ENCODE peak calls at places on chromosomes 3 and 15, in five cellular contexts. E is kidney, S is heart right ventricle, H is Peyer's patch, L is tibial nerve. B is an unnamed sample.
A peak's percentile ranks its signal among the peaks of the same experiment; 100 is the strongest.

GRCh38 chr15:31268911-31269784 is 57.5 kb upstream of the KLF13 start:
- DNase-seq in H (no peak), E (peak; percentile 34), L (peak; percentile 3), S (no peak), B (peak; percentile 57)

GRCh38 chr3:49013738-49014660 is 4.4 kb downstream of the DALRD3 start:
- DNase-seq in E (peak; percentile 76), L (no peak), H (peak; percentile 77), S (no peak), B (peak; percentile 76)

GRCh38 chr3:153897025-153897723 is 224.0 kb upstream of the ARHGEF26 start:
- DNase-seq in H (no peak), E (no peak), L (no peak), S (no peak), B (no peak)

GRCh38 chr3:46845397-46845859 is 17.8 kb downstream of the MYL3 start:
- DNase-seq in E (no peak), H (no peak), L (peak; percentile 72), S (peak; percentile 81), B (no peak)

GRCh38 chr15:78626611-78627010 is 5.8 kb upstream of the CHRNA3 start:
- DNase-seq in S (no peak), E (no peak), L (no peak), H (no peak), B (no peak)

GRCh38 chr3:70539908-70540307 is 227.5 kb upstream of the MDFIC2 start:
- DNase-seq in L (no peak), S (no peak), E (no peak), H (no peak), B (no peak)

GRCh38 chr15:61946778-61947177 is 113.5 kb downstream of the VPS13C start:
- DNase-seq in L (no peak), S (no peak), E (no peak), H (no peak), B (no peak)

GRCh38 chr3:160704006-160704405 is 27.0 kb downstream of the ARL14 start:
- DNase-seq in L (no peak), H (no peak), S (no peak), E (no peak), B (no peak)

GRCh38 chr3:141557961-141558706 is 71.3 kb downstream of the RASA2 start:
- DNase-seq in H (no peak), E (no peak), L (no peak), S (no peak), B (no peak)

GRCh38 chr3:159828542-159828943 is 160.1 kb upstream of the IL12A start:
- DNase-seq in E (no peak), H (no peak), L (no peak), S (no peak), B (no peak)

GRCh38 chr15:26102365-26102764 is 239.2 kb upstream of the ATP10A start:
- DNase-seq in S (no peak), L (no peak), E (no peak), H (no peak), B (no peak)

GRCh38 chr3:141455603-141456327 is 31.1 kb upstream of the RASA2 start:
- DNase-seq in E (no peak), L (no peak), H (no peak), S (no peak), B (peak; percentile 44)

GRCh38 chr3:112043621-112044201 is 9.2 kb downstream of the TMPRSS7 start:
- DNase-seq in L (peak; percentile 28), H (no peak), S (no peak), E (no peak), B (no peak)

GRCh38 chr3:190182418-190183043 is 61.8 kb upstream of the P3H2 start:
- DNase-seq in S (no peak), H (no peak), L (no peak), E (no peak), B (no peak)

GRCh38 chr15:22786868-22787698 is 639 bp downstream of the NIPA1 start:
- DNase-seq in E (peak; percentile 81), L (no peak), S (peak; percentile 26), H (peak; percentile 69), B (peak; percentile 64)

GRCh38 chr15:77584691-77585090 is 48.0 kb downstream of the LINGO1 start:
- DNase-seq in L (no peak), H (no peak), S (no peak), E (peak; percentile 52), B (no peak)

GRCh38 chr3:99084156-99084555 is 182.7 kb upstream of the DCBLD2 start:
- DNase-seq in H (no peak), E (no peak), S (no peak), L (no peak), B (no peak)

GRCh38 chr3:35663471-35663870 is 24.1 kb downstream of the ARPP21 start:
- DNase-seq in S (peak; percentile 29), E (no peak), L (no peak), H (no peak), B (no peak)

GRCh38 chr3:35665390-35666055 is 26.2 kb downstream of the ARPP21 start:
- DNase-seq in S (no peak), H (no peak), E (no peak), L (no peak), B (no peak)

GRCh38 chr3:35664460-35664919 is 25.2 kb downstream of the ARPP21 start:
- DNase-seq in L (no peak), H (no peak), S (peak; percentile 53), E (peak; percentile 82), B (peak; percentile 12)

GRCh38 chr3:35670408-35670807 is 31.1 kb downstream of the ARPP21 start:
- DNase-seq in S (no peak), L (no peak), H (no peak), E (no peak), B (no peak)

GRCh38 chr3:35666893-35667292 is 27.6 kb downstream of the ARPP21 start:
- DNase-seq in S (no peak), L (no peak), E (no peak), H (no peak), B (no peak)
- H3K4me1 ChIP-seq in S (peaks cover 14% of the 10 kb centered on the region), L (no peaks in the 10 kb centered on the region), E (no peaks in the 10 kb centered on the region), H (no peaks in the 10 kb centered on the region), B (no peaks in the 10 kb centered on the region)

GRCh38 chr3:14424711-14425573 is 22.5 kb downstream of the SLC6A6 start:
- DNase-seq in S (no peak), H (no peak), E (no peak), L (no peak), B (peak; percentile 61)
- H3K4me1 ChIP-seq in S (peaks cover 45% of the 10 kb centered on the region), H (peaks cover 21% of the 10 kb centered on the region), E (peaks cover 11% of the 10 kb centered on the region), L (no peaks in the 10 kb centered on the region), B (peaks cover 9% of the 10 kb centered on the region)

GRCh38 chr3:193869221-193870201 is 266.4 kb upstream of the HES1 start:
- DNase-seq in H (no peak), S (peak; percentile 51), E (peak; percentile 94), L (no peak), B (no peak)
- H3K4me1 ChIP-seq in H (peaks cover 11% of the 10 kb centered on the region), S (peaks cover 11% of the 10 kb centered on the region), E (peaks cover 19% of the 10 kb centered on the region), L (no peaks in the 10 kb centered on the region), B (peaks cover 4% of the 10 kb centered on the region)

GRCh38 chr3:5197470-5198312 is 10.2 kb downstream of the EDEM1 start:
- DNase-seq in S (no peak), L (no peak), E (no peak), H (no peak), B (no peak)

GRCh38 chr3:5198313-5198677 is 10.8 kb downstream of the EDEM1 start:
- DNase-seq in H (no peak), E (no peak), L (no peak), S (no peak), B (no peak)

GRCh38 chr3:5197022-5197421 is 9.5 kb downstream of the EDEM1 start:
- DNase-seq in H (no peak), S (no peak), E (no peak), L (no peak), B (no peak)

GRCh38 chr3:5201536-5201935 is 14.0 kb downstream of the EDEM1 start:
- DNase-seq in E (no peak), S (no peak), L (no peak), H (no peak), B (no peak)

GRCh38 chr3:5198986-5199731 is 11.7 kb downstream of the EDEM1 start:
- DNase-seq in L (no peak), S (no peak), H (no peak), E (no peak), B (no peak)
- H3K4me1 ChIP-seq in L (no peaks in the 10 kb centered on the region), S (peaks cover 38% of the 10 kb centered on the region), H (peaks cover 40% of the 10 kb centered on the region), E (peaks cover 4% of the 10 kb centered on the region), B (no peaks in the 10 kb centered on the region)

DNA sequence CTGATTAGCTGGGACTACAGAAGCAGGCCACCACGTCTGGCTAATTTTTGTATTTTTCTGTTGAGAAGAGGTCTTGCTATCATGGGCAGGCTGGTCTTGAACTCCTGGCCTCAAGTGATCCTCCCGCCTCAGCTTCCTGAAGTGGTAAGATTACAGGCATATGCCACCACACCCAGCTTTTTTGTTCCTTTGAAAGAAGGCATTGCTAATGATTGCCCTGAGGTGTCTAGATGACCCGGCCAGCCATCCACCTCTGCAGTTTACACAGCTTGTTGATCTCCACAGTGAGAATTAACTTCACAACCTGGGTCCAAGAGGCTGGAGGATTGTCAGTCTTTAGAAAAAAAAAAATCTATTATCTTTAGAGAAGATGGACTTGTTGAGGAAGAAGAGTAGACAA is 58.7 kb downstream of the SMAD3 start:
- DNase-seq in L (no peak), H (no peak), E (no peak), S (no peak), B (no peak)
- H3K4me1 ChIP-seq in L (no peaks in the 10 kb centered on the region), H (peaks cover 29% of the 10 kb centered on the region), E (peaks cover 40% of the 10 kb centered on the region), S (peaks cover 80% of the 10 kb centered on the region), B (peaks cover 36% of the 10 kb centered on the region)

DNA sequence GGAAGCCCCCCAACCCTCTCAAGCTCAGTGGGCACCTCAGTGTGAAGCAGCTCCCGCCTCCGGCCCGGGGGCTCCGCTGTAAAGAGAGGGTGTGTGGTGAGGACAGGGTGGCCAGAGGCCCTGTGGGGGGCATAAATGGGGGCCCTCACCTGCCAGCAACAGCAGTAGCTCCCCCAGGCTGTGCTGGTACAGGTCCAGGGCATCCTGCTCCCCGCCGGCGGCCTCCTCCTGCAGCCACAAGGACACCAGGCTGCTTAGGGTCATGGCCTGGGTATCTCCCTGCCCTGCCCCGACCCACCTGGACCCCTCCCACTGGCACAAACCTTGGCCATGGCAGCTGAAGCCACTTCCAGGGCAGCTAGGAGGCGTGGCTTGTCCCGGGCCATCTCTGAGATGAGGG is 4.8 kb downstream of the ULK3 start:
- DNase-seq in S (no peak), E (no peak), H (no peak), L (no peak), B (no peak)
- H3K4me1 ChIP-seq in S (peaks cover 15% of the 10 kb centered on the region), E (peaks cover 17% of the 10 kb centered on the region), H (no peaks in the 10 kb centered on the region), L (no peaks in the 10 kb centered on the region), B (peaks cover 12% of the 10 kb centered on the region)

DNA sequence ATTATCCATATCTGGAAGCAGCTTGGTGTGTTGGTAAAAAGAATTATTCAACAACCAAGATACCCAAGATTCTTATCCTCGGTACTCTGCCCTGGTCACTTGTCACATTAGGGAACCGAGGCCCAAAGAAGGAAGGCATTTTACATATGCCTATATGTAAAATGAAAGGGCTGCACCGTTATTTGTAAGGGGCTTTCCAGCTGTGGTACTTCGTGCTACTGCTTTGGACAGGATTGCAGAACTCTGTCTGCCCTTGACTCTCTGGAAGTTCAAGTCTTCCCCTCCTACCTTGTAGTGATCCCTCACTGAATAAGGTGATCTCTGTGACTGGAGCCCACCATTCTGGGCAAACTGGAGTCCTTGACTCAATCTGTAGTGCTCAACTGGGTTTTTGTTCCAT is 198.9 kb upstream of the TOPAZ1 start:
- DNase-seq in S (no peak), H (no peak), E (no peak), L (no peak), B (no peak)
- H3K4me1 ChIP-seq in S (no peaks in the 10 kb centered on the region), H (no peaks in the 10 kb centered on the region), E (no peaks in the 10 kb centered on the region), L (no peaks in the 10 kb centered on the region), B (no peaks in the 10 kb centered on the region)

GRCh38 chr3:177731644-177732268 is 534.5 kb upstream of the TBL1XR1 start:
- DNase-seq in L (no peak), S (no peak), E (no peak), H (no peak), B (no peak)
- H3K4me1 ChIP-seq in L (no peaks in the 10 kb centered on the region), S (peaks cover 18% of the 10 kb centered on the region), E (no peaks in the 10 kb centered on the region), H (no peaks in the 10 kb centered on the region), B (no peaks in the 10 kb centered on the region)

B was measured in mucosa of descending colon.